ENCODE peak calls at places on chromosomes 2 and 18, in nine cellular contexts. Q, A, V, W, H, K, S, U and Y are unnamed samples.

GRCh38 chr18:9188359-9189231 is 52.0 kb downstream of the ANKRD12 start:
- DNase-seq in S (no peak), V (no peak), W (no peak), Q (no peak), A (no peak), U (no peak), H (no peak), K (no peak), Y (no peak)

GRCh38 chr2:198097628-198098027 is 293.2 kb downstream of the PLCL1 start:
- DNase-seq in H (no peak), V (no peak), Q (no peak), U (no peak), K (no peak), S (no peak), W (no peak), A (no peak), Y (no peak)

GRCh38 chr18:49174478-49174877 is 223.7 kb upstream of the SMAD7 start:
- DNase-seq in S (peak), U (peak), H (no peak), Q (peak), V (no peak), W (no peak), K (peak), A (no peak), Y (no peak)

GRCh38 chr2:241745276-241745675 is 10.8 kb downstream of the D2HGDH start:
- DNase-seq in S (no peak), K (no peak), W (no peak), A (no peak), V (no peak), H (no peak), U (no peak), Q (no peak), Y (no peak)

GRCh38 chr2:56263876-56264275 is 80.1 kb downstream of the CCDC85A start:
- DNase-seq in W (no peak), A (no peak), K (no peak), S (peak), U (no peak), V (no peak), H (no peak), Q (no peak), Y (no peak)

GRCh38 chr2:8304821-8305766 is 376.8 kb upstream of the ID2 start:
- DNase-seq in H (no peak), W (no peak), S (no peak), K (no peak), V (no peak), Q (no peak), A (no peak), U (no peak), Y (no peak)

GRCh38 chr2:15986644-15987043 is 46.3 kb downstream of the MYCN start:
- DNase-seq in U (no peak), A (no peak), Q (no peak), K (no peak), H (no peak), W (no peak), S (no peak), V (no peak), Y (no peak)

GRCh38 chr2:79882548-79882947 is 369.7 kb downstream of the CTNNA2 start:
- DNase-seq in S (no peak), U (no peak), A (no peak), H (no peak), K (no peak), W (no peak), Q (no peak), V (no peak), Y (no peak)

GRCh38 chr2:131093066-131093842 is at the start of gene FAM168B:
- DNase-seq in U (peak), H (peak), V (peak), Q (peak), W (peak), K (peak), A (peak), S (peak), Y (peak)

GRCh38 chr2:226995625-226996041 is 159.8 kb downstream of the RHBDD1 start:
- DNase-seq in S (peak), V (no peak), A (peak), H (no peak), U (peak), W (no peak), K (peak), Q (peak), Y (peak)

GRCh38 chr2:222431859-222432258 is 7.5 kb downstream of the SGPP2 start:
- DNase-seq in S (no peak), V (no peak), Q (no peak), U (no peak), A (no peak), W (no peak), K (no peak), H (no peak), Y (no peak)

GRCh38 chr2:205047273-205047839 is 502.1 kb downstream of the PARD3B start:
- DNase-seq in S (no peak), A (no peak), Q (no peak), H (no peak), W (peak), K (no peak), U (no peak), V (no peak), Y (no peak)

GRCh38 chr2:177322801-177323261 is 58.3 kb upstream of the NFE2L2 start:
- DNase-seq in K (no peak), V (no peak), Q (no peak), H (no peak), S (peak), A (no peak), W (no peak), U (no peak), Y (no peak)

GRCh38 chr2:196927318-196928225 is 1.1 kb upstream of the PGAP1 start:
- DNase-seq in A (no peak), U (peak), K (peak), Q (peak), H (peak), S (peak), V (peak), W (no peak), Y (peak)

GRCh38 chr2:97953867-97954266 is 41.9 kb downstream of the TMEM131 start:
- DNase-seq in U (no peak), S (no peak), H (peak), Q (no peak), V (no peak), A (no peak), K (no peak), W (no peak), Y (no peak)

GRCh38 chr18:61400714-61401113 is 67.5 kb downstream of the CDH20 start:
- DNase-seq in V (no peak), K (peak), Q (peak), W (no peak), S (peak), H (no peak), U (peak), A (no peak), Y (no peak)

GRCh38 chr2:18551623-18552022 is 8.8 kb downstream of the RDH14 start:
- DNase-seq in Q (no peak), V (no peak), K (no peak), U (no peak), W (no peak), H (no peak), S (no peak), A (no peak), Y (no peak)

GRCh38 chr2:180872256-180872655 is 108.1 kb upstream of the UBE2E3 start:
- DNase-seq in S (no peak), A (no peak), U (no peak), K (no peak), W (no peak), V (no peak), Q (peak), H (no peak), Y (no peak)

GRCh38 chr2:27320958-27321543 is 1.8 kb downstream of the MPV17 start:
- DNase-seq in H (no peak), V (no peak), K (peak), U (peak), S (peak), A (peak), Q (peak), W (no peak), Y (no peak)

GRCh38 chr2:79887747-79888374 is 375.0 kb downstream of the CTNNA2 start:
- DNase-seq in W (peak), H (peak), A (no peak), V (no peak), Q (peak), U (peak), K (peak), S (peak), Y (peak)

GRCh38 chr2:180753809-180754761 is 226.3 kb upstream of the UBE2E3 start:
- DNase-seq in Q (peak), V (no peak), H (no peak), K (peak), U (no peak), S (peak), A (no peak), W (no peak), Y (no peak)

GRCh38 chr18:49667462-49667861 is 105.6 kb downstream of the LIPG start:
- DNase-seq in V (no peak), K (no peak), Q (no peak), U (no peak), W (no peak), H (no peak), S (no peak), A (no peak), Y (no peak)

GRCh38 chr2:227164745-227165350 is 424 bp downstream of the COL4A3 start:
- DNase-seq in V (no peak), A (peak), U (no peak), H (peak), W (peak), Q (no peak), S (no peak), K (no peak), Y (no peak)

GRCh38 chr2:27264753-27265535 is 2.1 kb upstream of the SLC30A3 start:
- DNase-seq in K (no peak), W (peak), Q (peak), V (peak), S (peak), A (peak), U (peak), H (peak), Y (peak)

GRCh38 chr2:73999881-74000597 is 15.3 kb downstream of the TET3 start:
- DNase-seq in V (no peak), U (peak), S (no peak), K (peak), Q (peak), W (no peak), H (no peak), A (no peak), Y (no peak)

GRCh38 chr18:7000484-7001096 is 117.0 kb downstream of the LAMA1 start:
- DNase-seq in S (peak), V (no peak), Q (no peak), H (peak), U (peak), W (no peak), A (no peak), K (no peak), Y (no peak)

GRCh38 chr2:95759481-95760246 is 167.9 kb downstream of the TRIM43 start:
- DNase-seq in H (no peak), K (no peak), W (no peak), V (no peak), U (no peak), Q (no peak), A (no peak), S (no peak), Y (no peak)

GRCh38 chr2:406876-407275 is 119.0 kb upstream of the ALKAL2 start:
- DNase-seq in Q (no peak), V (no peak), H (no peak), K (no peak), A (no peak), U (no peak), W (no peak), S (no peak), Y (no peak)

GRCh38 chr2:1986166-1986565 is 241.9 kb upstream of the PXDN start:
- DNase-seq in V (no peak), K (no peak), U (no peak), H (no peak), S (no peak), W (no peak), Q (no peak), A (no peak), Y (no peak)

GRCh38 chr2:73257425-73258125 is 23.5 kb downstream of the CCT7 start:
- DNase-seq in Q (no peak), V (no peak), K (no peak), H (peak), A (no peak), S (no peak), U (no peak), W (no peak), Y (no peak)

GRCh38 chr2:227163998-227164744 is at the start of the genes COL4A3 and COL4A4:
- DNase-seq in W (peak), U (peak), K (no peak), V (no peak), A (peak), S (peak), Q (peak), H (no peak), Y (no peak)

GRCh38 chr18:32346667-32347066 is 124.0 kb downstream of the GAREM1 start:
- DNase-seq in V (no peak), H (no peak), A (no peak), K (no peak), Q (peak), S (no peak), W (peak), U (peak), Y (no peak)

GRCh38 chr2:190977505-190977904 is 36.5 kb downstream of the STAT1 start:
- DNase-seq in U (no peak), Q (no peak), K (no peak), H (no peak), W (no peak), A (no peak), S (no peak), V (no peak), Y (no peak)

GRCh38 chr2:176084629-176085119 is 912 bp upstream of the EVX2 start:
- DNase-seq in A (no peak), S (no peak), Q (no peak), K (no peak), H (no peak), W (no peak), U (no peak), V (no peak), Y (no peak)

GRCh38 chr2:44825702-44826101 is 115.8 kb upstream of the SIX3 start:
- DNase-seq in U (no peak), V (no peak), Q (no peak), A (no peak), K (no peak), H (no peak), S (no peak), W (no peak), Y (no peak)

GRCh38 chr2:135600915-135601314 is 69.6 kb downstream of the R3HDM1 start:
- DNase-seq in V (no peak), Q (no peak), K (no peak), U (peak), H (no peak), A (no peak), W (no peak), S (no peak), Y (peak)

DNA sequence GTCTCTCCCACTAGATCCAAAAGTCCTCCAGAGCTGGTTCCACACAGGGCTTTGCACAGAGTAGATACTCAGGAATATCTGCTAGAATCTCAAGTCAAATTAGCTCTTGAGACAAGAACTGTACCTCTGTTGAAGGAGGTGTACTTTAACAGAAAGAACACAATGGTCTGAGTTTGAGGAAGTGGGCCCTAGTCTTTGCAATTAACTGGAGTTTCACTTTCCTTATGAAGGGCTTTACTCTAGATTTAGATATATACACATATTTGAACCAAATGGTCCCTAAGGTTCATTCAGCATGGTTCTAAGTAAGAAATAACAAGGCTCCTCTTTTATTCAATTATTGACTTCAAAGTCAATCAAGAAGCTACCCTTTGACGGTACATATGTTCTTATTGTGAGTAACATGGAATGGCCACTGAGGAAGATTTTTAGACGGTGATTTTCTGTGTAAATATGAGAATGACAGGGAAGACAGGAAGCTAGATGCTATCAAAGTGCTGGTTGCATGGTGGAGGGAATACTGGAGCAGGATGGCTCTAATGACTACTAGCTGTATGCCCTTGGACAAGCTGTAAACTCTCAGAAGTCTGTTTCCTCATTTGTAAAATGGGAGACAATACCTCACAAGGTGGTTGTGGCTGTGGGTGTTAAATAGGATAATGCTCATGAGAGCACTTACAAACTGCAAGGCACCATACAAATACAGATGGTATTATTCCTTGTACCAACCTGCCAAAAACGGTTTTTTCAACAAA is 73.5 kb upstream of the SERTAD2 start:
- DNase-seq in V (no peak), U (no peak), H (peak), W (no peak), K (no peak), A (no peak), Q (no peak), S (no peak), Y (no peak)
- H3K4me3 ChIP-seq in V (peak), U (no peak), H (peak), W (no peak), K (no peak), A (no peak), Q (no peak), S (no peak), Y (peak)

DNA sequence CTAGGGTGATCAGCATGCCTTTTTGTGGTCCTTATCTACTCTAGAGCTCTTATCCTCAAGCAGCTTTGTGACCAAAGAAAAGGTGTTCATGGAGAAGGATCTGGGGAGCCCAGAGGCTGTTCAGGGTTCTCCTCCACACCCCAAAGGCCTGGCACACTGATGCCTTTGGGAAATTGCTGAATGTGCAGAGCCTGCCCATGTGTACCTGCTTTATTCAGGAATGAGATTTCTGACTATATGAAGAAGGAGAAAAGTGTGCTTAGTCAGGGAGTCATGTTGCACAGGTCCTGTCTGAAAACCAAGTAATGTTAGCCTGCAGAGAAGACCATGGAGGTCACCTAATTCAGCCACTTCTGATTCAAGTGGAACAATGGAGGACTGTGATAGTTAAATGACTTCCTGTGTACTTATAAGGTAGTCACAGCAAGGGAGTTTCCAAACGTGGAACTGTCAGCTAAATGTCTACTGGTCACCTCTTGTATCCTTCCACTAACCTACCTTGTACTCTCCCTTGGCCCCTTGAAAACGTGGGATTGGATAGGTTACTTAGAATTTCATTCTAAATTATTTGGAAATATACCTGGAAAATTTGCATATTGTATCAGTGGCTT is 81.3 kb downstream of the LIMS1 start:
- DNase-seq in W (no peak), S (no peak), V (no peak), A (no peak), U (no peak), Q (no peak), H (no peak), K (no peak), Y (no peak)
- H3K27ac ChIP-seq in W (no peak), S (peak), V (peak), A (no peak), U (peak), Q (no peak), H (no peak), K (no peak), Y (no peak)

DNA sequence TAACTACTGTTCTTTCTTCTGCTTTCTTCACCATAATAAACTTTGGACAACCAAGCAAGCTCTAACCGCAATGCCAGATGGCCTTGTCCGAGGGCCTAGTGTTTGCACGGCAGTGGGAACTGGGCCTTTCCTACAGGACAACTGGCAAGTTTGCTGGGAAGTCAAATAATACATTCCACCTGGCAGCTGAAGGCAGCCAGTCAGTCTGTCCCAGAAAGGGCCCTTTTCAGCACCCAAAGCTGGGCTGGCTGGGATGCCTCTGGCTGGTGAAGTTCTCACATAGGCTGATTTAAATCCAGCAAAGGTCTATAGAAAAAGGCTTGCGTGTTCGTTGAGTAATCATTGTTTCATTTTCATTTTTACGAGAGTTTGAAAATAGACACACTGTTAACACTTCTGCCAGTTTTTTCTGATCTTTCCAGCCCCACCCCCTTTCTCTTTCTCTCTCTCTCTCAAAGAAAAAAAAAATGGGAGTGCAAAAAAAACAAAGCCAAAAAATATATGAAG is 110.0 kb upstream of the EPAS1 start:
- DNase-seq in H (no peak), A (no peak), S (peak), K (peak), Q (peak), V (no peak), W (no peak), U (peak), Y (peak)
- H3K4me3 ChIP-seq in H (no peak), A (no peak), S (no peak), K (peak), Q (peak), V (peak), W (no peak), U (no peak), Y (peak)

GRCh38 chr2:106561803-106562202 is 74.6 kb downstream of the CD8B2 start:
- DNase-seq in S (no peak), W (no peak), K (no peak), A (no peak), H (no peak), V (no peak), Q (no peak), U (no peak), Y (no peak)

GRCh38 chr2:106561356-106561755 is 74.2 kb downstream of the CD8B2 start:
- DNase-seq in A (peak), W (no peak), K (no peak), U (no peak), Q (no peak), H (no peak), S (no peak), V (no peak), Y (no peak)

GRCh38 chr2:106562232-106562631 is 75.1 kb downstream of the CD8B2 start:
- DNase-seq in Q (no peak), K (no peak), A (no peak), U (no peak), S (no peak), V (no peak), H (no peak), W (no peak), Y (no peak)

GRCh38 chr2:106562826-106563594 is 75.8 kb downstream of the CD8B2 start:
- DNase-seq in K (no peak), S (no peak), A (no peak), V (no peak), Q (no peak), W (no peak), U (peak), H (no peak), Y (no peak)

DNA sequence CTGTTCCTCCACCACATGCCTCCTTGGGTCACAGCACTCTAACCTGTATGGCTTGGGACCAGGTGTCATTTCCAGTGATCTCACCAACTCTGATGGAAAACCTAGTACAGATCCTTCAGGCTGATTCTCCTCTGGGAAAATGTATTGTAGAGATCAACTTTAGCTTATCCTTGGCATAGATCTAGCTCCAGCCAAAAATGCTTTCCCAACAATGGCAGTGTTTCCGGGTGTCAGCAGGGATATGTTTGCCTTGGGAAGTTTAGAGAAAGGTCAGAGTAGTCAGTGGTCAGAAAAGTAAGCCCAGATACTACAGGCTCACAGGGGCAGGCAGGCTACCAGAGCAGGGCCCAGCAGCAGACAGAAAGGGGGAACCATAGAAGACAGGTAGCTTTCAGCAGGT is 73.6 kb downstream of the CD8B2 start:
- DNase-seq in Q (no peak), A (no peak), U (no peak), H (no peak), K (no peak), V (no peak), S (no peak), W (no peak), Y (no peak)
- H3K27ac ChIP-seq in Q (no peak), A (no peak), U (no peak), H (no peak), K (no peak), V (no peak), S (no peak), W (no peak), Y (no peak)